ENCODE peak calls at places on chromosomes 5 and 9, in eight cellular contexts. C is Right ventricle myocardium superior; V is activated CD4-positive, CD25-positive, alpha-beta regulatory T cell treated with anti-CD3 and anti-CD28 coated beads, Interleukin-2, amount 50 U/mL, for 24 hours; L is aorta; U is lung; E is activated T-cell treated with anti-CD3 and anti-CD28 coated beads, Interleukin-2, amount 50 U/mL, for 4 hours; J is stimulated activated naive B cell treated with anti-CD40 and anti-IgM and Interleukin-4, amounts not matched to agents 10 μg/mL and 1 μg/mL and 100 μg/mL, for 72 hours; A is heart right ventricle. G is an unnamed sample.
A peak's percentile ranks its signal among the peaks of the same experiment; 100 is the strongest.

GRCh38 chr5:72921103-72921502 is 34.7 kb upstream of the FCHO2 start:
- ATAC-seq in E (no peak), A (no peak), U (no peak), J (no peak), C (no peak), V (no peak), L (no peak), G (no peak)

GRCh38 chr9:124267271-124267807 is 9.6 kb downstream of the NEK6 start:
- ATAC-seq in V (no peak), L (peak; percentile 68), C (peak; percentile 30), E (no peak), A (peak; percentile 51), J (peak; percentile 74), U (peak; percentile 70), G (peak; percentile 37)

GRCh38 chr5:159038907-159039306 is 60.8 kb downstream of the EBF1 start:
- ATAC-seq in A (no peak), V (no peak), C (no peak), J (no peak), U (no peak), L (peak; percentile 49), E (peak; percentile 43), G (no peak)

GRCh38 chr5:74040811-74041491 is 415.0 kb downstream of the ARHGEF28 start:
- ATAC-seq in E (no peak), L (no peak), J (no peak), A (no peak), C (no peak), V (no peak), U (no peak), G (no peak)

GRCh38 chr9:122370303-122370702 is 521 bp upstream of the PTGS1 start:
- ATAC-seq in V (no peak), J (peak; percentile 54), E (no peak), A (no peak), L (no peak), C (no peak), U (no peak), G (no peak)

GRCh38 chr5:43639566-43639965 is 36.6 kb downstream of the NNT start:
- ATAC-seq in V (no peak), E (no peak), J (no peak), U (no peak), L (no peak), A (no peak), C (peak; percentile 65), G (no peak)

GRCh38 chr9:91354846-91355245 is 6.9 kb downstream of the AUH start:
- ATAC-seq in J (no peak), V (no peak), E (no peak), A (no peak), L (no peak), C (no peak), U (no peak), G (no peak)

GRCh38 chr9:79812507-79813261 is 240.9 kb downstream of the TLE4 start:
- ATAC-seq in E (peak; percentile 81), L (no peak), U (no peak), J (peak; percentile 87), A (no peak), C (no peak), V (peak; percentile 51), G (no peak)

GRCh38 chr5:158212237-158212636 is 353.3 kb upstream of the CLINT1 start:
- ATAC-seq in A (peak; percentile 35), V (no peak), E (no peak), J (no peak), C (no peak), U (no peak), L (no peak), G (no peak)

GRCh38 chr5:4905674-4906528 is 234.2 kb upstream of the ADAMTS16 start:
- ATAC-seq in C (peak; percentile 88), L (peak; percentile 72), U (no peak), A (no peak), J (no peak), V (no peak), E (no peak), G (peak; percentile 81)

GRCh38 chr5:60510049-60510448 is 189.9 kb downstream of the DEPDC1B start:
- ATAC-seq in E (no peak), J (no peak), V (no peak), A (no peak), L (no peak), C (no peak), U (no peak), G (no peak)

GRCh38 chr5:168155585-168155984 is 135.9 kb upstream of the WWC1 start:
- ATAC-seq in V (no peak), A (no peak), C (peak; percentile 77), E (no peak), U (no peak), J (no peak), L (no peak), G (no peak)